ENCODE peak calls at places on chromosomes 3 and 15, in six cellular contexts. Y is amygdala; R is T-cell; Z is KG1; D is cardiac fibroblast; O is stimulated activated CD8-positive, alpha-beta memory T cell treated with anti-CD3 and anti-CD28 coated beads, Interleukin-12 subunit alpha, Interleukin-12 subunit beta, amount 100 ng/mL, for 4 hours. B is an unnamed sample.

GRCh38 chr3:119175869-119176756 is 2.7 kb downstream of the UPK1B start:
- DNase-seq in O (no peak), Z (no peak), D (peak; percentile 49), R (no peak), Y (no peak), B (no peak)

GRCh38 chr3:46335546-46335945 is 18.4 kb upstream of the CCR2 start:
- DNase-seq in O (no peak), D (no peak), R (no peak), Z (no peak), Y (no peak), B (no peak)

GRCh38 chr3:122952509-122952908 is 75.1 kb downstream of the SEMA5B start:
- DNase-seq in D (peak; percentile 49), Y (no peak), Z (no peak), O (no peak), R (no peak), B (no peak)

GRCh38 chr3:143585720-143586456 is 262.4 kb downstream of the SLC9A9 start:
- DNase-seq in D (peak; percentile 26), R (no peak), O (no peak), Z (no peak), Y (no peak), B (no peak)

GRCh38 chr3:188439080-188439479 is 285.1 kb downstream of the LPP start:
- DNase-seq in O (peak; percentile 15), D (no peak), Z (peak; percentile 72), Y (no peak), R (no peak), B (peak; percentile 14)

GRCh38 chr3:150106752-150107428 is 136.2 kb upstream of the PFN2 start:
- DNase-seq in R (no peak), D (peak; percentile 95), O (no peak), Z (no peak), Y (no peak), B (no peak)

GRCh38 chr15:27842526-27842925 is 256.6 kb downstream of the OCA2 start:
- DNase-seq in Y (no peak), R (no peak), D (no peak), O (no peak), Z (no peak), B (no peak)

GRCh38 chr15:56411122-56411749 is 46.0 kb downstream of the TEX9 start:
- DNase-seq in Z (no peak), R (no peak), O (no peak), Y (no peak), D (no peak), B (no peak)

GRCh38 chr3:54720604-54721003 is 207.3 kb downstream of the LRTM1 start:
- DNase-seq in O (no peak), D (no peak), Y (no peak), R (no peak), Z (no peak), B (no peak)

GRCh38 chr15:69730281-69731235 is 277.9 kb downstream of the RPLP1 start:
- DNase-seq in Y (no peak), R (no peak), Z (no peak), D (no peak), O (no peak), B (no peak)

GRCh38 chr3:160885791-160886286 is 129.8 kb downstream of the PPM1L start:
- DNase-seq in Y (no peak), D (peak; percentile 61), R (no peak), O (no peak), Z (no peak), B (no peak)

GRCh38 chr3:154018100-154018696 is 103.0 kb upstream of the ARHGEF26 start:
- DNase-seq in O (no peak), D (peak; percentile 37), R (peak; percentile 9), Z (no peak), Y (no peak), B (no peak)

GRCh38 chr3:27312044-27312668 is 57.0 kb downstream of the NEK10 start:
- DNase-seq in D (peak; percentile 81), Y (no peak), R (no peak), Z (peak; percentile 67), O (no peak), B (peak; percentile 38)